ENCODE peak calls at places on chromosome 12, in four cellular contexts. N is HepG2, B is H1, L is GM12878. P is an unnamed sample.

GRCh38 chr12:1644523-1645438 is 15.8 kb downstream of the WNT5B start:
- DNase-seq in B (no peak), L (no peak), N (no peak), P (no peak)

GRCh38 chr12:105644770-105645169 is 314.3 kb downstream of the C12orf75 start:
- DNase-seq in N (no peak), L (no peak), B (no peak), P (no peak)

GRCh38 chr12:56601503-56601902 is 28.6 kb downstream of the BAZ2A start:
- DNase-seq in N (no peak), L (no peak), B (no peak), P (peak)

GRCh38 chr12:110254971-110255540 is 26.0 kb upstream of the ATP2A2 start:
- DNase-seq in B (no peak), L (no peak), N (no peak), P (no peak)

GRCh38 chr12:52670961-52671360 is 9.2 kb downstream of the KRT1 start:
- DNase-seq in N (no peak), B (no peak), L (no peak), P (no peak)

GRCh38 chr12:53791735-53792326 is 40.1 kb upstream of the CISTR start:
- DNase-seq in B (peak), L (no peak), N (no peak), P (peak)

GRCh38 chr12:53596920-53597363 is 29.2 kb downstream of the ATF7 start:
- DNase-seq in B (no peak), L (no peak), N (no peak), P (no peak)

GRCh38 chr12:111942557-111942956 is 70.4 kb downstream of the TMEM116 start:
- DNase-seq in N (no peak), B (no peak), L (no peak), P (no peak)

GRCh38 chr12:64995831-64996230 is 125.3 kb downstream of the WIF1 start:
- DNase-seq in N (no peak), B (no peak), L (no peak), P (no peak)

GRCh38 chr12:111766608-111767361 is at the start of gene ALDH2:
- DNase-seq in B (peak), L (no peak), N (peak), P (peak)

GRCh38 chr12:57765698-57766463 is 997 bp downstream of the CYP27B1 start:
- DNase-seq in B (no peak), N (no peak), L (no peak), P (no peak)

GRCh38 chr12:49195734-49196133 is 6.9 kb upstream of the TUBA1A start:
- DNase-seq in B (no peak), L (no peak), N (no peak), P (no peak)

GRCh38 chr12:63792333-63792732 is 12.6 kb downstream of the RXYLT1 start:
- DNase-seq in L (no peak), N (no peak), B (no peak), P (no peak)

GRCh38 chr12:27937768-27938167 is 34.8 kb downstream of the PTHLH start:
- DNase-seq in B (no peak), L (no peak), N (no peak), P (no peak)

GRCh38 chr12:108335349-108336119 is 3.6 kb downstream of the CMKLR1 start:
- DNase-seq in L (peak), B (no peak), N (no peak), P (no peak)

GRCh38 chr12:94585624-94586023 is 64.7 kb downstream of the TMCC3 start:
- DNase-seq in B (no peak), N (no peak), L (no peak), P (no peak)

GRCh38 chr12:94587266-94588241 is 62.8 kb downstream of the TMCC3 start:
- DNase-seq in N (no peak), L (no peak), B (no peak), P (no peak)

GRCh38 chr12:94584370-94584769 is 66.0 kb downstream of the TMCC3 start:
- DNase-seq in N (no peak), B (no peak), L (no peak), P (no peak)

GRCh38 chr12:94588271-94588785 is 62.0 kb downstream of the TMCC3 start:
- DNase-seq in B (no peak), L (no peak), N (no peak), P (no peak)

DNA sequence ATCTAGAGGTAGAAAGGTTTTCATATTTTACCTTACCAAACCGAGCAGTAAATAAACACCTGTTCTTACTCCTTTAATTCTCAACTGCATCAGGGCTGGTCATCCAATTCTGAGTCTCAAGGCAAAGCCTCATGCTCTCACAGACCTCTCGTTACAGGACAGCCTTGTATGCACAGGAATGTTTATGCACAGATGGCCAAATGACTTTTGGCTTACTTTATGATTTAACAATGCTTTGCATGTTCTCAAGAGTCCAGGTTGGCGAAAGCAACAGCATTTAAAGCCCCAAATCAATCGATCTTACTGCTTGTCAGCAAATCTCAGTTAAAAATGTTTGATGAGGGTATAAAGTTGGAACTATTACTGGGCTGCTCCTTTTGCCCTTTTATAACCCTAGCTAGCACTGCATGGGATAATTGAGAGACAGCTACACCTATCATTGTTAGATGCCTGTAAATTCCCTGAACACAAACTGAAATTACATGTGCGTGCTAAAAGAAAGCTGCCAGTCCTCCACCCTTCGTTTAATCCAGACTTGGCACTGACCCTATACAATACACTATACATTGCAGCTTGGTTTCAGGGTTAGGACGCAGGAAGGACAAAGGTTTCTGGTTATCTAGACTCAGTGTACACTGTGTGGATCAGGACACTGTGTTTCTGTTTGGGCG is 63.6 kb downstream of the TMCC3 start:
- DNase-seq in B (no peak), L (no peak), N (no peak), P (no peak)
- TF ChIP-seq SP1 in B (no peak), L (no peak), N (no peak), P (no peak)

DNA sequence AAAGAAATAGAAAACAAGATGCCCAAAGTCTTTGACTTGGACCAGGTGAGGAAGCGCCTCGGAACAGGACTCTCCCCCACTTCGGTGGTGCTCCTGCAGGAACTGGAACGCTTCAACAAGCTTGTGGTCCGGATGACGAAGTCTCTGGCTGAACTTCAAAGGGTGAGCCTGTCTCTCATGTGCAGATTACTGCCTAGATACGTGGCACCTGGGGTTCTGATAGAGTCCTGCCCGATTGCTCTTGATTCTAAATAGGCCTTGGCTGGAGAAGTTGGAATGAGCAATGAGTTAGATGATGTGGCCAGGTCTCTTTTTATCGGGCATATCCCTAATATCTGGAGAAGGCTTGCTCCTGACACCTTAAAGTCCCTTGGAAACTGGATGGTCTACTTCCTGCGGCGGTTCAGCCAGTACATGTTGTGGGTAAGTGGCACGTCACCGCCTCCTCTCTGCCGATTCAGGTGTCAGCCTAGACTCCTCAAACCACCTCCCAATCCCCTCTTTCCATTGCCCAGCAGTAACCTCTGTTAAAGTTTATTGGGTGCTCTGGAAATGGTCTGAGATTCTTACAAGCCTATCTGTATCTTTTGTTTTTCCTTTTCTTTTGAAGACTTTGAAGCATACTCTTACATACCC is 40.8 kb downstream of the CCDC92 start:
- DNase-seq in L (no peak), N (no peak), B (no peak), P (no peak)
- TF ChIP-seq SUZ12 in L (no peak), N (no peak), B (no peak), P (no peak)

DNA sequence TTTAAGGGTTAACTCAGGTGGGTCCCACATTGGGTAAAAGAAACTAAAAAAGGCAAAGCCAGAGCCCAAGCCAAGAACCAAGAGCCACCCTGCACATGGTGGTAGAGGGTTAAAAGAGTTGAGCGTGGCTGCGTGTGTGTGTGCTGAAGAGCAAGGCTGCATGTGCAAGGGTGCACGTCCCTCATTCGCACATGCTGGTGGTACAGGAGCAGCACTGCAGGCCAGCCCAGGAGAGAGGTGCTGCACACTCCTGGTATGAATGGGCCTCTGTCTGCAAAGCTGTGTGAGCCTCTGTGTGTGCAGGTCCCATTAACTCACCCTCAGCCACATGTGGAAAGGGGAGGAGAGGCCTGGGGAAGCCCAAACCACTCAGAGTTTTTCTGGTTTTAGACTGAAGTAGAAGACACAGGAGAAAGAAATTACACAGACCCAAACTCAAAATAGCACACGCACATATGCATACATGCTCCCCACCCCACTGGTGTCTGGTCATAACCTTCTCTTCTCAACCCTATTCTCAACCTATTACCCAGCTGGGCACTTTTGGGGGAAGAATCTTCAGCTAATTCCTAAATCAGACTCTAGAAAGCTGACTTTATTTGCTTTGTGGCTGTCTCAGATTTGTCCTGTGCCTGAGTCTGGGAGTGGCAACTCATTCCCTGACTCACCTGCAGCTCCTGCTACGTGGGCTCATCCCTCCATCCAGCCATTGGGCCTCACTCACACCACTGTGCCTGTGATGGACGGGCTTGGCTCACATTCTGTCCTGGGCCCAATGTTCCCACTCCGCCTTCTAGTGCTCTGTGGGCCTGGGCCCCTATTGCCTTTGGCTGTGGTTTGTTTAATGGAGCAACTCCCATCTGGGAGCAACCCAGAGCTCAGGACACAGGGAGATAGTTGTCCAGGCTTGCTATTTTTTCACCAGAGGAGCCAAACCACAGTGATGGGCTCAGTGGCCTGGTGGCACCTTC is 30.8 kb upstream of the COL2A1 start:
- DNase-seq in B (no peak), N (no peak), L (no peak), P (no peak)
- TF ChIP-seq SP1 in B (no peak), N (no peak), L (no peak), P (no peak)

GRCh38 chr12:75722714-75723200 is 211.3 kb upstream of the KRR1 start:
- DNase-seq in L (peak), B (no peak), N (peak), P (no peak)
- TF ChIP-seq SUZ12 in L (no peak), B (no peak), N (no peak), P (no peak)

DNA sequence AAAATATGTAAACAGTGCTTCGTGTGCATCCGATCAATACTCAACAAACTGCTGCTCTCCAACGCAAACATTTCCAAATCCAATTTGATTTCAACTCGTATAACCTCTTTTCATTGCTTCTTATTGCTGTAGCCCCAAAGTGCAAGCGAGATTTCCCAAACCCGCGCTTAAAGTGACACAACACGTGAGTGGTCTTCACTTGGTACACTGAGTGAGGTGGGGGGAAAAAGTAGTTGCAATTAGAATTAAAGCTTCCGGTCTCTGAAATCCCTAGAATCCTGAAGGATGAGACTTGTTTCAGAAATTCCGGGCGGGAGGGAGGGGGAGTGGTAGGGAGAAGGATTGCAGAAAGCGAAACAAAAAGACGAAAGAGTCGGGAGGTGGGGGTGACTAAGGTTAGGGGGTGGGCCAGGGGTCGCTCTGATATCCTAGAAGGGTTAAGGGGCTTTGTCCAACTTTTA is 387.5 kb downstream of the BCAT1 start:
- DNase-seq in B (no peak), L (no peak), N (no peak), P (peak)
- TF ChIP-seq SP1 in B (no peak), L (no peak), N (no peak), P (no peak)

GRCh38 chr12:31714406-31715271 is 14.2 kb downstream of the AMN1 start:
- DNase-seq in N (peak), B (no peak), L (no peak), P (no peak)
- TF ChIP-seq SUZ12 in N (no peak), B (no peak), L (no peak), P (no peak)

GRCh38 chr12:114678718-114679117 is 5.3 kb downstream of the TBX3 start:
- DNase-seq in B (no peak), L (no peak), N (no peak), P (no peak)
- TF ChIP-seq SP1 in B (no peak), L (no peak), N (no peak), P (no peak)

P was measured in HEK293T.